ENCODE peak calls at places on chromosomes 2 and 18, in five cellular contexts. X is NCI-H1436, W is NCI-H69, I is NCI-H2029, M is NCI-H2081. U is an unnamed sample.

GRCh38 chr2:200814276-200814815 is 2.6 kb downstream of the BZW1 start:
- DNase-seq in I (no peak), W (no peak), X (no peak), M (no peak), U (no peak)

GRCh38 chr2:166042356-166042755 is 85.5 kb downstream of the SCN1A start:
- DNase-seq in I (no peak), M (no peak), W (no peak), X (no peak), U (no peak)

GRCh38 chr2:2222931-2223330 is 108.1 kb downstream of the MYT1L start:
- DNase-seq in X (no peak), M (no peak), I (no peak), W (no peak), U (no peak)

GRCh38 chr2:226643550-226644275 is 155.9 kb downstream of the IRS1 start:
- DNase-seq in M (no peak), I (no peak), W (no peak), X (no peak), U (no peak)

GRCh38 chr2:144421606-144422510 is 98.1 kb downstream of the ZEB2 start:
- DNase-seq in W (no peak), M (no peak), X (no peak), I (no peak), U (no peak)

GRCh38 chr2:144452169-144453038 is 67.5 kb downstream of the ZEB2 start:
- DNase-seq in X (no peak), W (peak), M (peak), I (no peak), U (no peak)

GRCh38 chr18:75358928-75359327 is 68.6 kb downstream of the SMIM21 start:
- DNase-seq in W (no peak), I (no peak), X (no peak), M (no peak), U (no peak)

GRCh38 chr2:10964076-10964812 is 52.5 kb downstream of the KCNF1 start:
- DNase-seq in I (no peak), X (no peak), W (no peak), M (no peak), U (no peak)

GRCh38 chr2:230011617-230012016 is 57.1 kb downstream of the SLC16A14 start:
- DNase-seq in I (no peak), M (no peak), X (no peak), W (no peak), U (no peak)

GRCh38 chr18:28189400-28190239 is 12.7 kb upstream of the CDH2 start:
- DNase-seq in X (no peak), M (no peak), W (peak), I (no peak), U (peak)

GRCh38 chr2:19652811-19653210 is 249.0 kb downstream of the TTC32 start:
- DNase-seq in I (no peak), M (no peak), W (no peak), X (no peak), U (no peak)

GRCh38 chr18:13269599-13270011 is 51.0 kb downstream of the LDLRAD4 start:
- DNase-seq in X (no peak), I (no peak), M (no peak), W (no peak), U (no peak)

GRCh38 chr2:97834610-97835009 is 121.2 kb downstream of the ZAP70 start:
- DNase-seq in X (no peak), W (no peak), M (no peak), I (no peak), U (no peak)

GRCh38 chr2:172813314-172813888 is 77.8 kb downstream of the RAPGEF4 start:
- DNase-seq in M (no peak), W (peak), I (no peak), X (no peak), U (peak)

GRCh38 chr18:23776306-23776705 is 87.1 kb downstream of the LAMA3 start:
- DNase-seq in W (no peak), X (no peak), M (no peak), I (no peak), U (no peak)

GRCh38 chr2:129554373-129554772 is 425.1 kb upstream of the RAB6C start:
- DNase-seq in W (no peak), M (no peak), X (no peak), I (no peak), U (no peak)

GRCh38 chr18:58953627-58954026 is 89.0 kb downstream of the ZNF532 start:
- DNase-seq in M (no peak), X (no peak), W (peak), I (peak), U (peak)

GRCh38 chr2:23844905-23845304 is 82.0 kb downstream of the ATAD2B start:
- DNase-seq in W (no peak), X (no peak), M (no peak), I (no peak), U (no peak)

GRCh38 chr2:120844098-120844738 is 108.5 kb downstream of the GLI2 start:
- DNase-seq in I (no peak), W (no peak), M (no peak), X (no peak), U (no peak)

GRCh38 chr2:190343500-190344274 is at the start of gene INPP1:
- DNase-seq in W (peak), M (peak), X (no peak), I (peak), U (peak)

GRCh38 chr18:35713545-35713944 is 132.0 kb downstream of the GALNT1 start:
- DNase-seq in I (no peak), M (no peak), X (no peak), W (no peak), U (no peak)

GRCh38 chr18:57532987-57533386 is 53.5 kb downstream of the FECH start:
- DNase-seq in I (no peak), M (no peak), X (no peak), W (no peak), U (no peak)

GRCh38 chr18:57210101-57210661 is 63.3 kb downstream of the BOD1L2 start:
- DNase-seq in M (peak), I (no peak), X (peak), W (peak), U (peak)

GRCh38 chr2:43024515-43024962 is 201.9 kb downstream of the ZFP36L2 start:
- DNase-seq in M (peak), X (no peak), I (no peak), W (peak), U (peak)

GRCh38 chr2:100145893-100146753 is 3.7 kb upstream of the AFF3 start:
- DNase-seq in X (no peak), W (no peak), M (no peak), I (no peak), U (no peak)

GRCh38 chr2:233802132-233802815 is 24.1 kb downstream of the MROH2A start:
- DNase-seq in W (no peak), M (no peak), X (no peak), I (no peak), U (no peak)

GRCh38 chr2:162155093-162155492 is 3.0 kb upstream of the GCG start:
- DNase-seq in W (no peak), M (no peak), I (no peak), X (no peak), U (peak)